ENCODE peak calls at places on chromosomes 3 and 15, in eight cellular contexts. Y is fibroblast of lung; R is SW480; U is thoracic aorta; Z is activated CD4-positive, CD25-positive, alpha-beta regulatory T cell; T is T follicular helper cell; J is stimulated activated CD8-positive, alpha-beta memory T cell treated with anti-CD3 and anti-CD28 coated beads, Interleukin-12 subunit alpha, Interleukin-12 subunit beta, amount 100 ng/mL, for 1 hour; D is NCI-H69. L is an unnamed sample.

GRCh38 chr15:90592144-90592887 is 62.6 kb downstream of the CRTC3 start:
- DNase-seq in Y (peak; percentile 90), R (no peak), U (no peak), Z (no peak), T (no peak), J (no peak), D (no peak), L (no peak)

GRCh38 chr3:110810356-110810755 is 261.3 kb upstream of the NECTIN3 start:
- DNase-seq in Y (peak; percentile 61), R (no peak), U (no peak), Z (no peak), T (no peak), J (no peak), D (no peak), L (no peak)

GRCh38 chr3:13352621-13353131 is 67.4 kb downstream of the NUP210 start:
- DNase-seq in Y (no peak), R (peak; percentile 8), U (no peak), Z (peak; percentile 9), T (no peak), J (no peak), D (no peak), L (no peak)

GRCh38 chr15:100889359-100890058 is 9.9 kb downstream of the ALDH1A3 start:
- DNase-seq in Y (peak; percentile 79), R (peak; percentile 64), U (no peak), Z (no peak), T (no peak), J (no peak), D (no peak), L (no peak)

GRCh38 chr15:87954783-87955182 is 301.8 kb downstream of the NTRK3 start:
- DNase-seq in Y (no peak), R (no peak), U (no peak), Z (no peak), T (no peak), J (no peak), D (no peak), L (no peak)

GRCh38 chr3:193780810-193781472 is 187.9 kb downstream of the OPA1 start:
- DNase-seq in Y (peak; percentile 62), R (peak; percentile 76), U (no peak), Z (no peak), T (no peak), J (no peak), D (peak; percentile 88), L (peak; percentile 5)

GRCh38 chr3:127588675-127589577 is 1.6 kb downstream of the TPRA1 start:
- DNase-seq in Y (peak; percentile 50), R (peak; percentile 58), U (no peak), Z (no peak), T (no peak), J (no peak), D (no peak), L (no peak)

GRCh38 chr15:71080166-71080565 is 35.1 kb upstream of the THSD4 start:
- DNase-seq in Y (no peak), R (no peak), U (no peak), Z (no peak), T (no peak), J (no peak), D (no peak), L (no peak)

GRCh38 chr15:50187997-50188396 is 6.0 kb downstream of the SLC27A2 start:
- DNase-seq in Y (no peak), R (no peak), U (no peak), Z (no peak), T (no peak), J (no peak), D (no peak), L (no peak)

GRCh38 chr3:190070623-190071347 is 49.9 kb downstream of the P3H2 start:
- DNase-seq in Y (peak; percentile 47), R (no peak), U (no peak), Z (no peak), T (no peak), J (no peak), D (peak; percentile 13), L (no peak)

GRCh38 chr15:65077981-65078352 is 1.4 kb downstream of the KBTBD13 start:
- DNase-seq in Y (no peak), R (no peak), U (no peak), Z (peak; percentile 14), T (peak; percentile 18), J (peak; percentile 14), D (peak; percentile 26), L (peak; percentile 29)

GRCh38 chr15:61318276-61318675 is 89.2 kb upstream of the RORA start:
- DNase-seq in Y (no peak), R (no peak), U (no peak), Z (no peak), T (no peak), J (no peak), D (peak; percentile 54), L (no peak)

GRCh38 chr15:68830141-68830540 is 9.4 kb upstream of the ANP32A start:
- DNase-seq in Y (no peak), R (peak; percentile 10), U (no peak), Z (no peak), T (no peak), J (no peak), D (no peak), L (no peak)

GRCh38 chr3:79203144-79203519 is 564.7 kb downstream of the ROBO1 start:
- DNase-seq in Y (no peak), R (no peak), U (no peak), Z (no peak), T (no peak), J (no peak), D (no peak), L (no peak)

GRCh38 chr3:89172150-89172549 is 64.7 kb downstream of the EPHA3 start:
- DNase-seq in Y (no peak), R (no peak), U (no peak), Z (no peak), T (no peak), J (no peak), D (no peak), L (no peak)

GRCh38 chr15:28985691-28986090 is 99.9 kb downstream of the APBA2 start:
- DNase-seq in Y (no peak), R (no peak), U (no peak), Z (no peak), T (no peak), J (no peak), D (no peak), L (no peak)

L was measured in T-cell.